ENCODE peak calls at places on chromosome 17, in seven cellular contexts. J, R, V, O, X, A and W are unnamed samples.

GRCh38 chr17:73342057-73342522 is 30.3 kb upstream of the CDC42EP4 start:
- DNase-seq in J (no peak), R (no peak), V (peak; percentile 70), O (peak; percentile 69), X (no peak), A (peak; percentile 20), W (no peak)

GRCh38 chr17:68613739-68614298 is 12.7 kb upstream of the FAM20A start:
- DNase-seq in J (peak; percentile 62), R (peak; percentile 86), V (peak; percentile 49), O (peak; percentile 46), X (peak; percentile 38), A (no peak), W (peak; percentile 84)

GRCh38 chr17:6023452-6023851 is 46.7 kb upstream of the WSCD1 start:
- DNase-seq in J (no peak), R (no peak), V (no peak), O (no peak), X (no peak), A (no peak), W (no peak)

GRCh38 chr17:51128089-51128488 is 7.4 kb upstream of the SPAG9 start:
- DNase-seq in J (peak; percentile 33), R (no peak), V (no peak), O (no peak), X (no peak), A (no peak), W (peak; percentile 46)

GRCh38 chr17:42421479-42422332 is 1.4 kb downstream of the CAVIN1 start:
- DNase-seq in J (no peak), R (no peak), V (no peak), O (peak; percentile 61), X (peak; percentile 83), A (no peak), W (no peak)

GRCh38 chr17:82547981-82548380 is 28.4 kb downstream of the FOXK2 start:
- DNase-seq in J (no peak), R (no peak), V (no peak), O (no peak), X (no peak), A (no peak), W (no peak)

GRCh38 chr17:78442648-78443128 is 64.2 kb downstream of the PGS1 start:
- DNase-seq in J (no peak), R (no peak), V (no peak), O (no peak), X (no peak), A (no peak), W (no peak)

GRCh38 chr17:45783593-45784292 is 377 bp upstream of the CRHR1 start:
- DNase-seq in J (no peak), R (no peak), V (no peak), O (peak; percentile 87), X (peak; percentile 70), A (no peak), W (no peak)

DNA sequence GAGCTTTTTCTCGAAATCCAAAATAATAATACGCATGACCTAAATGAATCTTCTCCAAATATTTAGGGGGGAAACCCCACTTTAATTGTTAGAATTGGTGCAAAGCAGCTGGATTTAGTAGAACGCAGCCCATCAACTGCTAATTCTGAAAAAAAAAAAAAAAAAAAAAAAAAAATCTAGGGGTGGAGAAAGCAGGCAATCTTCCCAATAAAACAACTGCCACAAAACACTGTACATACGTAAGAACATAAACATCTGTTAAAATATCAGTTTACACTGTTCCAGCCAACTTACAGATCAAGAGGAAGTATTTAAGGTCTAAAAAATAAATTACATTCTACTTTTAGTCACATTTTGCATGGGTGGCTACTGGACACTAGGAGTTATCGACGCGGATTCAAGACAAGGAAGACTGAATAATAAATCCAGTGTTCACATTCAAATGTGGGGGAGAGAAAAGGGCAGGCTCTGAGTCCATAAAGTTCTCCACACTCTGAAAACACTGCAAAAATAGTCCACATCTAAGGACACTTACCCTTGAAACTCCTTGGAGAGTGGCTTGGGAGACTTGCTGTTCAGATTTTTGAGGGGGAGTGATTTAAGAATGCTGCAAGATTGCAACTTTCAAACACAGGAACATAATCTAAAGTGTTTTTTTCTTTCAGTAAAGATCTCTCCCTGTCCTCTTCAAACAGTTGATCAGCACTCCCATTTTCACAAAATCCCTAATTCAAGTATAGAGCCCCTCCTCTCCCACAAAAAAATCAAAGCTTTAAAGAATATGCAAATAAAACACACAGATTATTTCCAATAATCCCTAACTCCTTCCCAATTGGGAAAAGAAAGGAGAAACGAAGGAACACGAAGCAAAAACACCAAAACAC is 1.3 kb downstream of the APPBP2 start:
- DNase-seq in J (no peak), R (no peak), V (no peak), O (peak; percentile 25), X (no peak), A (no peak), W (no peak)
- TF ChIP-seq JUND in J (no peak), R (no peak), V (no peak), O (no peak), X (no peak), A (no peak), W (no peak)

DNA sequence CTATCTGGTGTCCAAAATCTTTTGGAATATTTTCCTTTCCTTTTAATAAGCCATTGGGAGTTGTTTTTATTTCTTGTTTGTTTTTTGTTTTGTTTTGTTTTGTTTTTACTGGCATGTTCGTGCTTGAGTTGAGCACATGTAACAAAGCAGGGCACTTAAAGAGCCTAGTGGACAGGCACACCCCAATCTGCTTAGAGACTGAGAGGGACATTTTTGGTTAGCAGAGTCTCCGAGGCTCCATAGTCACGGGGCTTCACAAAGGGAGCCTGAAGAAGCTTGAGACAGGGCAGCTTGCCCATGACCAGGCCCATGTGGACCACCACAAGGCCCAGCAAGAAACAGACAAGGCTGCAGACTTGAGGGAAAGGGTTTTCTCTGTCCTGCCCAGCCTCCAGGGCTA is 116.7 kb downstream of the ANKFN1 start:
- DNase-seq in J (no peak), R (no peak), V (no peak), O (no peak), X (no peak), A (no peak), W (no peak)
- TF ChIP-seq JUND in J (no peak), R (no peak), V (no peak), O (no peak), X (no peak), A (no peak), W (no peak)

GRCh38 chr17:57294629-57295501 is 38.5 kb downstream of the MSI2 start:
- DNase-seq in J (peak; percentile 94), R (peak; percentile 21), V (no peak), O (peak; percentile 54), X (no peak), A (no peak), W (no peak)
- TF ChIP-seq JUND in J (peak; percentile 92), R (no peak), V (no peak), O (no peak), X (peak; percentile 65), A (no peak), W (no peak)

DNA sequence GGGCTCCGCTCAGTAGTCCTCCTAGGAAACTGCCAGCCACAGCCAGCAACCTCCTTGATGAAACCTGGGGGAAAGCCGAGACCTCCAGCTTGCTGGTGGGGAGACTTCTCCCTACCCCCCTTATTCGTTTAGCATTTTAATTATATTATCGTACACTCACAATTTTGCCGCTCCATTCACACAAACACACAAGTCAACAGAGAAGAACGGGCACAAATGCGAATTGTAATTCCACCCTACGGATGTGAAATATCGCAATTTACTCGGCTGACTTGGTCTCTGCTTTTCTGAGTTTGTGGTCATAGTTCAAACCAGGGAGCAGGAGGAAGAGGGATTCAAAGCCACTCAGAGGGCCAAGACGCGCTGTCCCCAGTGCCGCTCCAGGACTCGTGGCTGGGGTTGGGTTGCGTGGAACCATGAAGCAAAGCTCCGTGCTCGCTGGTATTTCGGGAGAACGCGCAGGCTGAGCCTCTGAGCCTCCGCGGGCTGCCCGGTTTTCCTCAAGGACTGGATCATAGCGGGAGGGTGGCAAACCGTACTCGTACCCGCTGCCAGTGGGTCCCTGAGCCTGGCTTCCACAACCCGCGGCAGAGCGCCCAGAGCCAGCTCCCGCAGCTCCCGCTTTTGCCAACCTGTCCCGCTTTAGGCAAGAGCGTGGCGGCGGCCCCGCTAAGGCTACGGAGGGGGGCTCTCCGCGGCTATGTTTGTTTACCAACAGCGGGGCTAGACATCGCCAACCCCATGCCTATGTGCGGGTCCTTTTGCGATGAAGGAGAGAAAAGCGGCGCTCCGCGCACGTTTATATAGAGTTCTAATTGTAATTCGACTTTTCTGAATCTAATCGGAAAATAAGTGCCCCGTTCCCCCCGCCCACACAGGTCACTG is 2.0 kb downstream of the LHX1 start:
- DNase-seq in J (no peak), R (no peak), V (no peak), O (no peak), X (no peak), A (no peak), W (no peak)
- TF ChIP-seq JUND in J (no peak), R (no peak), V (no peak), O (no peak), X (no peak), A (no peak), W (no peak)

GRCh38 chr17:8147805-8148404 is 4.3 kb downstream of the PER1 start:
- DNase-seq in J (no peak), R (no peak), V (no peak), O (no peak), X (no peak), A (no peak), W (no peak)
- TF ChIP-seq JUND in J (no peak), R (no peak), V (no peak), O (no peak), X (no peak), A (no peak), W (no peak)